ENCODE peak calls at places on chromosomes 12 and 14, in four cellular contexts. J, C, G and T are unnamed samples.

GRCh38 chr12:42468853-42469252 is 120.7 kb downstream of the PRICKLE1 start:
- DNase-seq in J (no peak), C (no peak), G (no peak), T (no peak)

GRCh38 chr12:50642035-50642451 is 121.9 kb upstream of the ATF1 start:
- DNase-seq in J (peak), C (peak), G (no peak), T (peak)

GRCh38 chr12:100020370-100020769 is 35.6 kb upstream of the ANKS1B start:
- DNase-seq in J (no peak), C (no peak), G (no peak), T (no peak)

GRCh38 chr12:120067084-120067869 is 49.3 kb downstream of the RAB35 start:
- DNase-seq in J (no peak), C (no peak), G (no peak), T (no peak)

GRCh38 chr12:6059221-6059620 is 65.2 kb downstream of the VWF start:
- DNase-seq in J (no peak), C (no peak), G (no peak), T (no peak)

GRCh38 chr12:52912711-52913423 is 8.0 kb upstream of the KRT8 start:
- DNase-seq in J (no peak), C (no peak), G (no peak), T (no peak)

GRCh38 chr12:20305470-20305869 is 62.9 kb upstream of the PDE3A start:
- DNase-seq in J (no peak), C (no peak), G (no peak), T (no peak)

GRCh38 chr12:7123806-7124519 is 4.7 kb downstream of the RBP5 start:
- DNase-seq in J (no peak), C (peak), G (no peak), T (peak)

GRCh38 chr12:89928467-89928866 is 219.8 kb upstream of the ATP2B1 start:
- DNase-seq in J (no peak), C (no peak), G (no peak), T (no peak)

GRCh38 chr12:9064815-9065606 is 50.7 kb downstream of the A2M start:
- DNase-seq in J (peak), C (peak), G (no peak), T (no peak)

DNA sequence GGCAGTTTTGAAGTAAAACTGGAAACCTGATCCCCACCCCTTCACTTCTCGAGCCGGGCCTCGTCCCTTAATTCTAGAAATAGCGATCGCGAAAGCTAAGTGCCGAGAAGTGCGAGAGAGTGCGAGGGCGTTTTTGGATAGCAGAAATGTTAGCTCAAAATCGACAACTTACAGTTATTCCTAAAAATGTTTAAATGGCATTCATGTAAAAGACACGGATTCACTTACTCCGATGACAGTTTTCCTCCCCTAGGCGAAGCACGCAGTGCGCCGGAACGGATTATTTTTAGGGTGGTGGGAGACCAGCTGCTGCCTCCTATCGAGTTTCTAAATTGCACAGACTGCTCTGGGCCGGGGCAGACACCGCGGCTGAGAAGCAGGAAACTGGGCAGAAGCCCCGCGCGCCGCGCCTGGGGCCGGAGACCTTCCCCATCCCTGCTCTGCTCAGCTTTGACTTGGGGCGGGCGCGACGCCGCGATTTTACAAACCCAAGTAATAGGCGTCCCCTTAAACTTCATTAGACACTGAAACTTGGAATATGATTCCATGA is at the start of gene ABCC9:
- DNase-seq in J (no peak), C (no peak), G (no peak), T (peak)
- TF ChIP-seq POLR2AphosphoS2 in J (no peak), C (no peak), G (no peak), T (no peak)

DNA sequence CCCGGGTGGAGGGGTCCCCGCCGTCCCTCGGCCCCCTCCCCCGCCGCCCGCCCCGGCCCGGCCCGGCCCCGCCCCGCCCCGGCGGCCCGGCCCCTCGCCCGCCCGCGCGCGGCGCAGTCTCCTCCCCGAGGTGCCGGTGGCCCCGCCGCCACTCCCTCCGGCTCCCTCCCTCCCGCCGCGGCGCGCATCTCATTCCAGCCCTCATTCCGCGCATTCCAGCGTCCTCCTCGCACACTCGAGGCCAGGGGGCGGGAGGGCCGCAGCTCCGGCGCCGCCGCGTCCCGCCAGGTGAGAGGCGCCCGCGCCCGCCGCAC is at the start of gene TEAD4:
- DNase-seq in J (peak), C (peak), G (no peak), T (peak)
- TF ChIP-seq POLR2AphosphoS2 in J (no peak), C (no peak), G (no peak), T (no peak)

GRCh38 chr14:97039717-97040363 is 242.7 kb downstream of the VRK1 start:
- DNase-seq in J (no peak), C (no peak), G (peak), T (no peak)
- TF ChIP-seq POLR2AphosphoS2 in J (no peak), C (no peak), G (no peak), T (no peak)

GRCh38 chr12:106917503-106917902 is 38.2 kb upstream of the TMEM263 start:
- DNase-seq in J (no peak), C (no peak), G (no peak), T (no peak)
- TF ChIP-seq POLR2AphosphoS2 in J (no peak), C (no peak), G (no peak), T (no peak)

GRCh38 chr12:24938341-24938740 is 10.6 kb downstream of the BCAT1 start:
- DNase-seq in J (no peak), C (no peak), G (no peak), T (no peak)
- TF ChIP-seq POLR2AphosphoS2 in J (no peak), C (no peak), G (no peak), T (no peak)

GRCh38 chr14:72621387-72622065 is 272.4 kb downstream of the DPF3 start:
- DNase-seq in J (no peak), C (no peak), G (no peak), T (no peak)
- TF ChIP-seq POLR2AphosphoS2 in J (no peak), C (no peak), G (no peak), T (no peak)

DNA sequence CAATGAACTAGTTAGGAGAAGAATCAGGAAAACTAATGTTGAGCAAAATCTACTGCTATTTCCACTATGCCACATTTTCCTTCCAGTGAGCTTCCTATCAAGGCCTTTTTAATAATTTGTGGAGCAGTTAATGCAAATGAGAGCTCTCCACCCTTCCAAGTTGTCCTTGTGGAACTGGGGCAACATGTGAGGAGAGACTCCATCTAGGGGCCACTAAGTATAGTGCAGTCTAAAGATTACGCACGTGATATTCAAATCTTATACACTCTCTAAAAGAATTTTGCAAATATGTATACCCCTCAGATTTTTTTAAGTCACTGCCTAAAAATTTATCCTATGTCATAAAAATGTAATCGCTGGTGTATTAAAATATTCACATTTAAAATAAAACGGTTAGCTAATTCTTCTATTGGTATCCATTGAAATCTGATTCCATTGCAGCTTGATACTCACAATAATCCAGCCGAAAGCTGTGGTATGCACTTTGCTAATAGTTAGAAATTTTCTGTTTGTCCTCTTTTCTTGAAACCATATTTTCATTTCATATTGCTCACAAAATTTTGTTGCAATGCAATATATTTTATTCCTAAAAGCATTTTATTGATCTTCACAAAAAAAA is 100.1 kb downstream of the PAH start:
- DNase-seq in J (peak), C (peak), G (no peak), T (peak)
- TF ChIP-seq POLR2AphosphoS2 in J (no peak), C (no peak), G (no peak), T (no peak)